ENCODE peak calls at places on chromosomes 6 and 20, in nine cellular contexts. G is MM.1S, R is AG09309, M is lower lobe of right lung, B is right lobe of liver, E is psoas muscle, C is fibroblast of pulmonary artery, N is BJ, Z is mucosa of descending colon. V is an unnamed sample.

GRCh38 chr6:2971420-2972218 is at the start of gene SERPINB6:
- DNase-seq in G (peak; percentile 27), R (peak; percentile 61), M (peak; percentile 89), B (peak; percentile 94), E (peak; percentile 81), C (peak; percentile 78), N (no peak), Z (peak; percentile 85), V (no peak)

GRCh38 chr6:142842423-142843261 is 102.3 kb downstream of the HIVEP2 start:
- DNase-seq in G (peak; percentile 53), R (peak; percentile 13), M (no peak), B (no peak), E (no peak), C (peak; percentile 60), N (no peak), Z (no peak), V (no peak)

GRCh38 chr6:104954091-104954797 is 2.7 kb upstream of the LIN28B start:
- DNase-seq in G (no peak), R (no peak), M (no peak), B (no peak), E (no peak), C (no peak), N (no peak), Z (no peak), V (no peak)

GRCh38 chr6:7865811-7866210 is 44.8 kb downstream of the TXNDC5 start:
- DNase-seq in G (no peak), R (no peak), M (no peak), B (no peak), E (no peak), C (peak; percentile 21), N (no peak), Z (no peak), V (no peak)

GRCh38 chr6:29825848-29826247 is 1.8 kb upstream of the HLA-G start:
- DNase-seq in G (no peak), R (no peak), M (no peak), B (no peak), E (no peak), C (no peak), N (no peak), Z (no peak), V (no peak)

GRCh38 chr20:34615477-34615876 is 57.0 kb downstream of the MAP1LC3A start:
- DNase-seq in G (no peak), R (no peak), M (no peak), B (no peak), E (no peak), C (peak; percentile 50), N (no peak), Z (no peak), V (no peak)

GRCh38 chr6:79377047-79377446 is 142.6 kb upstream of the HMGN3 start:
- DNase-seq in G (no peak), R (no peak), M (no peak), B (no peak), E (no peak), C (peak; percentile 14), N (no peak), Z (no peak), V (no peak)

GRCh38 chr20:38139156-38139912 is 25.7 kb downstream of the TGM2 start:
- DNase-seq in G (no peak), R (no peak), M (peak; percentile 19), B (peak; percentile 44), E (no peak), C (no peak), N (no peak), Z (no peak), V (no peak)

GRCh38 chr6:39333626-39334025 is 11.1 kb upstream of the KCNK16 start:
- DNase-seq in G (no peak), R (no peak), M (no peak), B (no peak), E (no peak), C (no peak), N (no peak), Z (no peak), V (no peak)

GRCh38 chr6:38489951-38490350 is 149.8 kb downstream of the BTBD9 start:
- DNase-seq in G (no peak), R (peak; percentile 53), M (no peak), B (no peak), E (no peak), C (peak; percentile 27), N (no peak), Z (no peak), V (peak; percentile 22)

GRCh38 chr20:64045346-64046011 is 4.0 kb downstream of the SOX18 start:
- DNase-seq in G (no peak), R (no peak), M (no peak), B (no peak), E (no peak), C (no peak), N (no peak), Z (no peak), V (no peak)

GRCh38 chr6:100595456-100595855 is 130.7 kb upstream of the SIM1 start:
- DNase-seq in G (no peak), R (no peak), M (no peak), B (no peak), E (no peak), C (no peak), N (no peak), Z (no peak), V (no peak)

GRCh38 chr6:106117579-106117978 is 31.4 kb downstream of the PRDM1 start:
- DNase-seq in G (no peak), R (no peak), M (no peak), B (no peak), E (no peak), C (no peak), N (no peak), Z (no peak), V (no peak)

GRCh38 chr6:106692112-106692822 is 62.9 kb downstream of the QRSL1 start:
- DNase-seq in G (no peak), R (peak; percentile 14), M (no peak), B (peak; percentile 80), E (no peak), C (peak; percentile 36), N (no peak), Z (peak; percentile 43), V (peak; percentile 9)

GRCh38 chr6:47098570-47098993 is 56.5 kb upstream of the ADGRF1 start:
- DNase-seq in G (no peak), R (no peak), M (no peak), B (no peak), E (peak; percentile 22), C (peak; percentile 96), N (no peak), Z (no peak), V (peak; percentile 45)

GRCh38 chr20:16528078-16528477 is 45.2 kb downstream of the KIF16B start:
- DNase-seq in G (no peak), R (peak; percentile 75), M (no peak), B (no peak), E (peak; percentile 47), C (peak; percentile 77), N (peak; percentile 27), Z (peak; percentile 84), V (peak; percentile 84)

GRCh38 chr6:149890629-149891045 is 7.3 kb downstream of the RAET1E start:
- DNase-seq in G (no peak), R (no peak), M (no peak), B (no peak), E (no peak), C (no peak), N (no peak), Z (no peak), V (no peak)

GRCh38 chr6:16929814-16930213 is 168.6 kb upstream of the ATXN1 start:
- DNase-seq in G (no peak), R (peak; percentile 100), M (no peak), B (no peak), E (no peak), C (peak; percentile 85), N (peak; percentile 100), Z (no peak), V (peak; percentile 76)

DNA sequence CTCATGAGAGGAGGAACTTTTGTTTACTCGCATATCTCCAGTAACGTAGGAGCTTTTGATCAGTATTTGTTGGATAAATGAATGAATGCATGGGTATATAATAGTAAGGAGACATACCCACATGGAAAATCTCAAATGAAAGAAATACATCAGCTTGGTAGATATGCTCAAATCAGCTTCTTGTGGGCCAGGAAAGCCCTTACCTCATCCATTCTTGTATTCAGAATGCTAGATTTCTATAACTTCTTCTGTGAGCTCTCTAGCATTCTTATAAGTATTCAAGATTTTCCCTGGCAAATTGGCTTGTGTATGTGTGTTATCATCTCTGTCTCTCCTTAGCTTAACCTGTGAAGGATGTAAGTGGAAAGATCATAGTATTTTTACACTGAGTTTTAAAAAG is 100.8 kb downstream of the OR2B2 start:
- DNase-seq in G (peak; percentile 6), R (no peak), M (no peak), B (no peak), E (no peak), C (no peak), N (no peak), Z (no peak), V (no peak)
- H3K4me3 ChIP-seq in G (peak overlapping the region; percentile 77), R (no peak overlapping the region), M (no peak overlapping the region), B (no peak overlapping the region), E (no peak overlapping the region), C (peak overlapping the region; percentile 80), N (no peak overlapping the region), Z (no peak overlapping the region), V (peak overlapping the region; percentile 64)

DNA sequence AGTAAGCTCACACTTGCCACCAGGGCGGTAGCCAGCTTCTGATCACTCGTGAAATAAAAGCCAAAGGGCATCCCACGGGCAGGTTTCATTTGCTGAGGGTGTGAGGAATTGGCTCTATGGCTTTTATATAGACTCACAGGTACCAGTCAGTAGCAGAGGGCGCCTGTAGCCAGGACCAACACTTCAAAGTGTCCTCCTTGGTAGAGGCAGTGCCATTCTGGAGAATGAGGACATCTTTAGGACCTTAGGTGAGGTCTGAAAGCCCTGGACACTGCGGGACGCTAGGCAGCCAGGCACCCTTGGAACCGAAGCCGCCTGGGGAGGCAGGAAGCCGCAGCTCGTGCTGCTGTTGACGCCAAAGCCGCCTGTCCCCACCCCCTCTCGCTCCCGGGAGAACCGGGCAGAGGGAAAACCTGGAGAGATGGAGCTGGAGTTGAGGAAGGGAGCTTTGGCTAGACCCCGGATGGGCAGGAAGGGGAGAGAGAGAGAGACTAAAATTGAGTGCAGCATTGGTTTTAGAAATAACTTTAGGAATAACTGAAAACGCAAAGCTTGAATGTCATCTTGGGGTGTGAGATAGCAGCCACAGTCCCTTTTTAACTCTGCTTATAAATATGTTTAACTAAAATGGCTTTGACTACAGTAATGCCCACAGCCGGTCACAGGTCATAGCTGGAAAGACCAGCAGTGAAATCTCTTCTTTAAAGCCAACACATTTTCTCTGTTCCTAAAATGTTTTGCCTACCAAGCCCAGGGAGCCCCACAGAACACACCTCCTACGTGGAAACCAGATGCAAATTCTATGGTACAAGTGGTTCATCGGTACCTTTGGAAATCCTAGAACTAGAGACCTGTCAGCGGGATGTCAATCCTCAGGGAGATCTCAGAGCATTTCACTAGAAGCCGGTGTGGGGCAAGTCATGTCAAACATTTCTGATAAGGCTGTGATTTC is 128.5 kb upstream of the CDYL start:
- DNase-seq in G (peak; percentile 20), R (peak; percentile 8), M (peak; percentile 77), B (peak; percentile 75), E (peak; percentile 81), C (peak; percentile 86), N (no peak), Z (peak; percentile 89), V (peak; percentile 29)
- H3K4me3 ChIP-seq in G (peak overlapping the region; percentile 40), R (peak overlapping the region; percentile 39), M (peak overlapping the region; percentile 40), B (peak overlapping the region; percentile 31), E (peak overlapping the region; percentile 62), C (peak overlapping the region; percentile 23), N (peak overlapping the region; percentile 30), Z (no peak overlapping the region), V (peak overlapping the region; percentile 41)

GRCh38 chr20:53579266-53579580 is 14.4 kb downstream of the ZNF217 start:
- DNase-seq in G (no peak), R (no peak), M (no peak), B (no peak), E (no peak), C (no peak), N (no peak), Z (peak; percentile 55), V (no peak)
- H3K4me3 ChIP-seq in G (peak overlapping the region; percentile 70), R (no peak overlapping the region), M (peak overlapping the region; percentile 37), B (no peak overlapping the region), E (peak overlapping the region; percentile 3), C (peak overlapping the region; percentile 31), N (peak overlapping the region; percentile 15), Z (no peak overlapping the region), V (no peak overlapping the region)

GRCh38 chr6:32522302-32523047 is 7.6 kb downstream of the HLA-DRB5 start:
- DNase-seq in G (no peak), R (no peak), M (no peak), B (no peak), E (no peak), C (no peak), N (no peak), Z (no peak), V (no peak)
- H3K4me3 ChIP-seq in G (no peak overlapping the region), R (no peak overlapping the region), M (no peak overlapping the region), B (no peak overlapping the region), E (no peak overlapping the region), C (no peak overlapping the region), N (no peak overlapping the region), Z (no peak overlapping the region), V (no peak overlapping the region)